ENCODE peak calls at places on chromosomes 7 and 10, in nine cellular contexts. K is tibial artery; I is CD8-positive, alpha-beta memory T cell; W is D721Med; T is astrocyte of the spinal cord; F is GM20000; Y is keratinocyte; Q is RWPE1; J is skeletal muscle cell. P is an unnamed sample.
A peak's percentile ranks its signal among the peaks of the same experiment; 100 is the strongest.

GRCh38 chr7:98357751-98358161 is 43.1 kb downstream of the BAIAP2L1 start:
- DNase-seq in K (no peak), I (no peak), W (no peak), T (peak; percentile 62), F (no peak), Y (no peak), Q (peak; percentile 42), J (no peak), P (no peak)

GRCh38 chr10:50927522-50928189 is 42.2 kb upstream of the A1CF start:
- DNase-seq in K (no peak), I (no peak), W (no peak), T (no peak), F (no peak), Y (no peak), Q (peak; percentile 37), J (no peak), P (no peak)

GRCh38 chr10:129605266-129605985 is 138.4 kb downstream of the MGMT start:
- DNase-seq in K (no peak), I (no peak), W (no peak), T (no peak), F (peak; percentile 54), Y (no peak), Q (no peak), J (peak; percentile 5), P (no peak)

GRCh38 chr10:103481974-103482531 is 3.0 kb upstream of the CALHM3 start:
- DNase-seq in K (peak; percentile 38), I (peak; percentile 59), W (peak; percentile 72), T (peak; percentile 50), F (peak; percentile 79), Y (no peak), Q (peak; percentile 63), J (peak; percentile 26), P (peak; percentile 51)

GRCh38 chr7:3162286-3162685 is 118.6 kb upstream of the CARD11 start:
- DNase-seq in K (no peak), I (no peak), W (no peak), T (peak; percentile 17), F (no peak), Y (no peak), Q (no peak), J (no peak), P (no peak)

GRCh38 chr7:20354825-20355466 is 24.2 kb downstream of the ITGB8 start:
- DNase-seq in K (no peak), I (no peak), W (no peak), T (no peak), F (no peak), Y (no peak), Q (no peak), J (no peak), P (no peak)

GRCh38 chr7:509426-509825 is 10.2 kb downstream of the PDGFA start:
- DNase-seq in K (no peak), I (no peak), W (no peak), T (no peak), F (no peak), Y (no peak), Q (no peak), J (no peak), P (no peak)

GRCh38 chr7:126845331-126845730 is 407.4 kb downstream of the GRM8 start:
- DNase-seq in K (no peak), I (no peak), W (no peak), T (no peak), F (no peak), Y (no peak), Q (no peak), J (no peak), P (no peak)

GRCh38 chr10:6563075-6563474 is 17.0 kb downstream of the PRKCQ start:
- DNase-seq in K (no peak), I (no peak), W (no peak), T (no peak), F (no peak), Y (no peak), Q (no peak), J (no peak), P (no peak)

GRCh38 chr10:76436367-76436766 is 1004.9 kb downstream of the LRMDA start:
- DNase-seq in K (no peak), I (no peak), W (no peak), T (no peak), F (no peak), Y (no peak), Q (no peak), J (no peak), P (no peak)

GRCh38 chr10:87635498-87636312 is 24.0 kb upstream of the PAPSS2 start:
- DNase-seq in K (no peak), I (no peak), W (no peak), T (peak; percentile 62), F (peak; percentile 13), Y (peak; percentile 38), Q (peak; percentile 64), J (peak; percentile 49), P (no peak)

GRCh38 chr7:111108526-111108925 is 17.6 kb downstream of the LRRN3 start:
- DNase-seq in K (no peak), I (no peak), W (no peak), T (no peak), F (no peak), Y (no peak), Q (no peak), J (peak; percentile 23), P (no peak)

GRCh38 chr10:119480667-119481066 is 61.9 kb downstream of the RGS10 start:
- DNase-seq in K (no peak), I (no peak), W (no peak), T (no peak), F (no peak), Y (no peak), Q (no peak), J (no peak), P (no peak)

GRCh38 chr7:30936650-30937245 is 25.1 kb downstream of the AQP1 start:
- DNase-seq in K (no peak), I (no peak), W (peak; percentile 6), T (no peak), F (no peak), Y (no peak), Q (no peak), J (no peak), P (no peak)

GRCh38 chr10:78069151-78069550 is 35.5 kb downstream of the RPS24 start:
- DNase-seq in K (no peak), I (no peak), W (no peak), T (no peak), F (no peak), Y (no peak), Q (no peak), J (no peak), P (no peak)

GRCh38 chr10:89352039-89352597 is 24.3 kb downstream of the IFIT3 start:
- DNase-seq in K (peak; percentile 62), I (no peak), W (no peak), T (peak; percentile 93), F (peak; percentile 32), Y (peak; percentile 70), Q (peak; percentile 78), J (peak; percentile 78), P (no peak)

GRCh38 chr10:119025336-119025735 is 4.2 kb upstream of the NANOS1 start:
- DNase-seq in K (peak; percentile 56), I (no peak), W (no peak), T (peak; percentile 81), F (no peak), Y (no peak), Q (peak; percentile 76), J (no peak), P (no peak)

GRCh38 chr10:44860811-44861751 is 50.1 kb upstream of the TMEM72 start:
- DNase-seq in K (peak; percentile 53), I (no peak), W (no peak), T (peak; percentile 62), F (no peak), Y (no peak), Q (no peak), J (no peak), P (no peak)

GRCh38 chr10:360653-361052 is 225.4 kb downstream of the ZMYND11 start:
- DNase-seq in K (no peak), I (no peak), W (no peak), T (no peak), F (no peak), Y (no peak), Q (no peak), J (no peak), P (no peak)

GRCh38 chr10:118914626-118915025 is 114.9 kb upstream of the NANOS1 start:
- DNase-seq in K (no peak), I (no peak), W (no peak), T (no peak), F (no peak), Y (no peak), Q (no peak), J (no peak), P (no peak)

GRCh38 chr10:117663750-117664149 is 121.2 kb downstream of the EMX2 start:
- DNase-seq in K (no peak), I (no peak), W (no peak), T (peak; percentile 85), F (peak; percentile 76), Y (no peak), Q (peak; percentile 45), J (peak; percentile 85), P (no peak)

GRCh38 chr10:93061594-93062498 is 1.2 kb downstream of the CYP26C1 start:
- DNase-seq in K (no peak), I (no peak), W (no peak), T (no peak), F (peak; percentile 51), Y (no peak), Q (no peak), J (no peak), P (no peak)

GRCh38 chr7:98322331-98323260 is 41.1 kb downstream of the BRI3 start:
- DNase-seq in K (no peak), I (no peak), W (no peak), T (peak; percentile 20), F (no peak), Y (no peak), Q (no peak), J (no peak), P (no peak)

GRCh38 chr10:126336786-126337185 is 51.5 kb downstream of the ADAM12 start:
- DNase-seq in K (no peak), I (no peak), W (no peak), T (peak; percentile 48), F (no peak), Y (no peak), Q (no peak), J (peak; percentile 19), P (no peak)

P was measured in DMS 273 treated with DMSO at 0.1 percent for 48 hours.